ENCODE peak calls at places on chromosomes 7 and 10, in six cellular contexts. C is HCT116, W is hepatocyte, X is mammary epithelial cell, M is GM23338, H is keratinocyte. B is an unnamed sample.
A peak's percentile ranks its signal among the peaks of the same experiment; 100 is the strongest.

GRCh38 chr7:92612501-92612900 is 22.3 kb upstream of the FAM133B start:
- DNase-seq in C (no peak), H (no peak), M (no peak), W (no peak), X (no peak), B (peak; percentile 31)

GRCh38 chr7:151860771-151861170 is 16.1 kb downstream of the PRKAG2 start:
- DNase-seq in C (no peak), X (no peak), M (no peak), W (no peak), H (no peak), B (no peak)

GRCh38 chr10:79146611-79147130 is 77.9 kb downstream of the ZMIZ1 start:
- DNase-seq in H (no peak), M (no peak), X (no peak), C (no peak), W (no peak), B (peak; percentile 58)

GRCh38 chr7:123433665-123434064 is 100.7 kb downstream of the IQUB start:
- DNase-seq in H (no peak), M (no peak), C (no peak), W (no peak), X (peak; percentile 4), B (no peak)

GRCh38 chr7:124686543-124687161 is 78.9 kb downstream of the GPR37 start:
- DNase-seq in M (no peak), X (no peak), H (no peak), W (no peak), C (no peak), B (no peak)

GRCh38 chr7:142516038-142516501 is 233.2 kb upstream of the PRSS1 start:
- DNase-seq in W (peak; percentile 77), H (peak; percentile 28), M (peak; percentile 83), X (peak; percentile 61), C (peak; percentile 61), B (peak; percentile 79)

GRCh38 chr7:76293407-76293901 is 9.0 kb upstream of the HSPB1 start:
- DNase-seq in M (no peak), W (no peak), X (no peak), C (no peak), H (no peak), B (no peak)

GRCh38 chr10:125797999-125798662 is 22.5 kb upstream of the MMP21 start:
- DNase-seq in H (no peak), M (no peak), C (no peak), W (no peak), X (no peak), B (no peak)

GRCh38 chr7:27693794-27694193 is 31.1 kb upstream of the HIBADH start:
- DNase-seq in H (no peak), M (peak; percentile 11), C (no peak), W (no peak), X (no peak), B (no peak)

GRCh38 chr7:100219271-100219737 is 445 bp upstream of the PVRIG start:
- DNase-seq in W (no peak), C (no peak), X (no peak), M (no peak), H (no peak), B (no peak)

GRCh38 chr10:71888623-71889387 is 37.8 kb upstream of the PSAP start:
- DNase-seq in H (peak; percentile 52), M (peak; percentile 82), X (peak; percentile 78), C (peak; percentile 35), W (peak; percentile 81), B (peak; percentile 95)

GRCh38 chr7:68692511-68692910 is 905.8 kb upstream of the AUTS2 start:
- DNase-seq in M (no peak), X (no peak), C (no peak), W (no peak), H (no peak), B (no peak)

GRCh38 chr10:31707578-31708411 is 220.8 kb downstream of the ARHGAP12 start:
- DNase-seq in M (no peak), H (no peak), C (no peak), X (peak; percentile 32), W (peak; percentile 34), B (peak; percentile 64)

GRCh38 chr7:148623586-148624282 is 33.2 kb downstream of the C7orf33 start:
- DNase-seq in M (no peak), H (no peak), C (no peak), X (peak; percentile 36), W (no peak), B (peak; percentile 49)

GRCh38 chr10:113735913-113736312 is 15.6 kb upstream of the PLEKHS1 start:
- DNase-seq in X (no peak), M (peak; percentile 18), H (no peak), W (peak; percentile 59), C (no peak), B (peak; percentile 6)

GRCh38 chr7:311131-311680 is 21.2 kb downstream of the FOXL3 start:
- DNase-seq in C (no peak), W (no peak), X (no peak), M (no peak), H (no peak), B (no peak)

GRCh38 chr10:117860823-117861222 is 185.9 kb downstream of the RAB11FIP2 start:
- DNase-seq in W (no peak), H (no peak), X (no peak), M (peak; percentile 45), C (peak; percentile 44), B (peak; percentile 1)

GRCh38 chr10:10792681-10793080 is 225.0 kb upstream of the CELF2 start:
- DNase-seq in H (no peak), X (peak; percentile 52), C (no peak), M (peak; percentile 22), W (peak; percentile 27), B (peak; percentile 70)

GRCh38 chr7:151485006-151485732 is 34.5 kb downstream of the RHEB start:
- DNase-seq in X (peak; percentile 47), H (no peak), C (peak; percentile 29), M (no peak), W (no peak), B (peak; percentile 93)

GRCh38 chr10:124949543-124949942 is 7.6 kb downstream of the ZRANB1 start:
- DNase-seq in C (no peak), H (no peak), X (peak; percentile 4), W (no peak), M (no peak), B (peak; percentile 26)

GRCh38 chr10:71396084-71396713 is 521 bp upstream of the CDH23 start:
- DNase-seq in W (peak; percentile 82), C (no peak), X (no peak), H (no peak), M (peak; percentile 91), B (peak; percentile 6)

GRCh38 chr10:129926066-129927055 is 37.7 kb downstream of the EBF3 start:
- DNase-seq in W (no peak), H (no peak), X (no peak), C (no peak), M (no peak), B (no peak)

GRCh38 chr7:129958643-129959479 is 6.1 kb upstream of the UBE2H start:
- DNase-seq in H (peak; percentile 93), X (peak; percentile 99), M (no peak), W (peak; percentile 90), C (peak; percentile 69), B (peak; percentile 79)

GRCh38 chr10:3068201-3068967 is 1.0 kb downstream of the PFKP start:
- DNase-seq in W (peak; percentile 77), X (peak; percentile 42), H (no peak), M (peak; percentile 68), C (no peak), B (peak; percentile 63)

GRCh38 chr7:109354552-109354951 is 784.9 kb downstream of the DNAJB9 start:
- DNase-seq in C (no peak), X (no peak), H (no peak), W (no peak), M (no peak), B (no peak)

GRCh38 chr7:141335164-141335563 is 216.0 kb upstream of the AGK start:
- DNase-seq in C (no peak), H (no peak), X (no peak), W (no peak), M (no peak), B (no peak)

GRCh38 chr10:77478248-77478963 is 159.2 kb downstream of the KCNMA1 start:
- DNase-seq in M (no peak), W (no peak), H (peak; percentile 62), X (peak; percentile 85), C (no peak), B (peak; percentile 83)

DNA sequence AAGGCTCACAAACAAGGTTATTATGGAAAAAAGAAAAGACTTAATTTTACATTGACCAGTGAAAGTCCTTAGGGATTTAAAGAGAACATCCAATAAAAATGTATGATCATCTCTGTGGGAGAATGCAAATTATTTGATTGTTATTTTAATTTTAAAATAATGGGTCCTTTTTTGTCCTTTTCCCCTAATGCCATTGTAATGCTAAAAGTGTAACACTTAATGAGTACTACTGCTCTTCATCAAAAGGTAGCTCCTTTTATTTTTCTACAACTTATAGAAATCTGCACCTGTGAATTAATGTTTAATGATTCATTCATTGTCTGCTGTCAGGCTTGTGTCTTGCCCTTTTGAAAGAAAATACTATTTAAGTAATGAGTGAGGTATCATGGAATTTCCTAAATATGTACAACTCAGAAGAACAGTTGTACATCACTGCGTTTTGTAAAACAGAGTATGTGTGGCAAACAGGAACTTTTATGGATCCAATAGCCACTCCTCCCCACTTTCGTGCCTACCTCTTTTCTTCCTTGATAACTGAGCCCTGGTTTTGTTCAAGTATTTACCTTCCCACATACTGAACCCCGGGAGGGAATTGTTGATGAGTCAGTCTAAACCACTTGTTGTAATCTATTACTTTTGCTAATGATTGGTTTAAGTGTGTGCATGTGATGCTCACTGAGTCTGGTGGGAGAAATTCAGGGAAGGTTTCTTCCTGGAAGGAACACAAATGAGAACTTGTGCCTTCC is 19.9 kb upstream of the TRUB1 start:
- DNase-seq in X (peak; percentile 92), W (peak; percentile 24), C (no peak), M (peak; percentile 64), H (no peak), B (peak; percentile 89)
- H2AFZ ChIP-seq in X (peak overlapping the region; percentile 51), W (no peak overlapping the region), C (peak overlapping the region; percentile 5), M (no peak overlapping the region), H (peak overlapping the region; percentile 64), B (no peak overlapping the region)

DNA sequence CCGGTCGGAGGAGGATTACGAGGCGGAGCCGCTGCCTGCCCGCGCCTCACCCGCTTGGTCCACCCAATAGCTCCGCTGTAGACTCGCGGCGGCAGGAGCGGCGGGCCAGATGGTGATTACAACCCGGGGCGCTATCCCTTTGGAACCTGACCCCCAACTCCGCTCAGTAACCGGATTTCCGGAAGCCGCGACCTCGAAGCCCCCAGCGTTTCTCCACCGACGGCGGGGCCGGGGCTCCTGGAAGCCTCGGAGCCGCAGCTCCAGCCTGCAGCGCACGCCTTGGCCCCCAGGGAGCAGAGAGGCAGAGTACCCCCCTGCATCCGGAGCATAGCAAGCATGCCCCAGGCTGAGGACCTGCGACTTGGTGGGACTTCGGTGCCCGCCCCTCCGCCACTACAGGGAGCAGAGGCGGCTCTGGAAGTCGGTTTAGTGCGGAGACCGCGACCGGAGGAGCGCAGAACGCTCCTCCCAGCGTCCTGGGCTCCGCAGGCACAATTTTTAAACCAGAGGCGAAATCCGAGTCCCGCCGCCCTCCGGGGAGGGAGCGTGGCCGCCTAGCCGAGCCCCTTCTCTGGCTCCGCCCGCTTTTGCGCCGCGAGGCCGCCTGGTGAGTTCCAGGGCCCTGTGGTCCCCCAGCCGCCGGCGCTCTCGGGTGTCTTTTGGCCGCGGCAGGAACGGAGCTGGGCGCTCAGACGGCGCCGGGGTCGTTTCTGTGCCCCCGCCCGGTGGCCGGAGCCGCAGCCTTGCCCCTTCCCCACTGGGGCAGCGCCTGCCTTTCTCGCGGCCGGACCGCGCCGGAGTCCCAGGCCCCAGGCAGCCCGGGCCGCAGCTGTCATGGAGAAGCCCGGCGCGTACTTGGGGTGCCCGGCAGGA is 28.2 kb upstream of the BMS1 start:
- DNase-seq in M (peak; percentile 77), H (no peak), W (peak; percentile 53), X (no peak), C (no peak), B (peak; percentile 24)
- TF ChIP-seq EZH2 in M (peak; percentile 28), H (peak; percentile 90), W (no peak), X (no peak), C (no peak), B (peak; percentile 61)

GRCh38 chr10:5582736-5583135 is 58.0 kb downstream of the CALML3 start:
- DNase-seq in H (no peak), W (no peak), M (peak; percentile 66), C (peak; percentile 18), X (no peak), B (no peak)
- H3K27ac ChIP-seq in H (no peak overlapping the region), W (peak overlapping the region; percentile 31), M (no peak overlapping the region), C (no peak overlapping the region), X (peak overlapping the region; percentile 100), B (no peak overlapping the region)

GRCh38 chr7:158957921-158958471 is 101.6 kb downstream of the DYNC2I1 start:
- DNase-seq in M (peak; percentile 63), X (peak; percentile 43), C (no peak), H (no peak), W (no peak), B (no peak)
- H2AFZ ChIP-seq in M (peak overlapping the region; percentile 91), X (peak overlapping the region; percentile 50), C (no peak overlapping the region), H (no peak overlapping the region), W (no peak overlapping the region), B (no peak overlapping the region)

B was measured in fibroblast of lung.